ENCODE peak calls at places on chromosomes 2 and 18, in four cellular contexts. K is IMR-90, O is H9, T is H1. D is an unnamed sample.

GRCh38 chr2:118720866-118721265 is 126.6 kb downstream of the EN1 start:
- DNase-seq in K (no peak), O (no peak), T (no peak), D (no peak)

GRCh38 chr2:215870088-215870490 is 143.3 kb downstream of the MREG start:
- DNase-seq in K (peak; percentile 72), O (no peak), T (no peak), D (peak; percentile 78)

GRCh38 chr2:216911008-216911407 is 51.1 kb upstream of the TNP1 start:
- DNase-seq in K (no peak), O (no peak), T (no peak), D (no peak)

GRCh38 chr2:241153616-241154015 is 3.3 kb downstream of the PPP1R7 start:
- DNase-seq in K (peak; percentile 54), O (no peak), T (no peak), D (no peak)

GRCh38 chr2:55268288-55268906 is 634 bp downstream of the MTIF2 start:
- DNase-seq in K (no peak), O (no peak), T (no peak), D (no peak)

GRCh38 chr2:177771191-177771590 is 301.4 kb downstream of the PDE11A start:
- DNase-seq in K (no peak), O (no peak), T (no peak), D (peak; percentile 37)

GRCh38 chr2:69581774-69582581 is 61.6 kb downstream of the AAK1 start:
- DNase-seq in K (peak; percentile 58), O (no peak), T (no peak), D (peak; percentile 68)

GRCh38 chr2:9222246-9222898 is 15.8 kb downstream of the ASAP2 start:
- DNase-seq in K (peak; percentile 42), O (no peak), T (no peak), D (no peak)

GRCh38 chr2:54274781-54275242 is 18.8 kb upstream of the TSPYL6 start:
- DNase-seq in K (peak; percentile 87), O (no peak), T (no peak), D (no peak)

GRCh38 chr2:128309341-128310093 is 9.2 kb downstream of the HS6ST1 start:
- DNase-seq in K (peak; percentile 86), O (peak; percentile 25), T (no peak), D (no peak)

GRCh38 chr2:164739966-164740365 is 101.7 kb downstream of the COBLL1 start:
- DNase-seq in K (peak; percentile 64), O (no peak), T (no peak), D (peak; percentile 18)

GRCh38 chr2:215554689-215555088 is 118.8 kb upstream of the FN1 start:
- DNase-seq in K (peak; percentile 81), O (no peak), T (no peak), D (no peak)

GRCh38 chr2:214395040-214395439 is 15.8 kb upstream of the VWC2L start:
- DNase-seq in K (no peak), O (no peak), T (no peak), D (no peak)

GRCh38 chr2:158414538-158414937 is 42.0 kb downstream of the CCDC148 start:
- DNase-seq in K (peak; percentile 64), O (no peak), T (no peak), D (no peak)

GRCh38 chr2:158413581-158413980 is 43.0 kb downstream of the CCDC148 start:
- DNase-seq in K (peak; percentile 14), O (no peak), T (no peak), D (no peak)

GRCh38 chr2:158411748-158412147 is 44.8 kb downstream of the CCDC148 start:
- DNase-seq in K (no peak), O (no peak), T (no peak), D (no peak)

GRCh38 chr2:158410132-158410531 is 46.4 kb downstream of the CCDC148 start:
- DNase-seq in K (no peak), O (no peak), T (no peak), D (no peak)

DNA sequence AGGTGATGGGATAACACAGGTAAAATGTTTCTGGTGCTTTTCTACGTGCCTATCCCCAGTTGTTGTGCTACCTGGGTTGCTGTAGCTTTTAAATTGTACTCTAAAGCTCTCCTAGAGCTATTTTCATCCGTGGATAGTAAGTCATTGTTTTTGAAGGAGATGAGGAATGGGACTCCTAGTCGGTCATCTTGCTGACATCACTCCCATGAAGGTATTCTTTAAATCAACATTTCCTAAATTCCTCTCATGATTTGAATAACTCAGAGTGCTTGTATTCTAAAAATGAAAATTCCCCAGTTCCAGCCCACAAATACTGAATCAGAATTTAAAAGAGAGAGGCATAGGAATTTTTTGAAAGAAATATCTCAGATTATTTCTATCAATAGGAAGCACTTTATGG is 44.3 kb downstream of the CCDC148 start:
- DNase-seq in K (peak; percentile 76), O (no peak), T (no peak), D (peak; percentile 75)
- H3K9ac ChIP-seq in K (no peak overlapping the region), O (no peak overlapping the region), T (no peak overlapping the region), D (no peak overlapping the region)

GRCh38 chr18:36527025-36527424 is 229.5 kb downstream of the FHOD3 start:
- DNase-seq in K (peak; percentile 30), O (no peak), T (no peak), D (no peak)
- H3K56ac ChIP-seq in K (no peak overlapping the region), O (no peak overlapping the region), T (no peak overlapping the region), D (no peak overlapping the region)

DNA sequence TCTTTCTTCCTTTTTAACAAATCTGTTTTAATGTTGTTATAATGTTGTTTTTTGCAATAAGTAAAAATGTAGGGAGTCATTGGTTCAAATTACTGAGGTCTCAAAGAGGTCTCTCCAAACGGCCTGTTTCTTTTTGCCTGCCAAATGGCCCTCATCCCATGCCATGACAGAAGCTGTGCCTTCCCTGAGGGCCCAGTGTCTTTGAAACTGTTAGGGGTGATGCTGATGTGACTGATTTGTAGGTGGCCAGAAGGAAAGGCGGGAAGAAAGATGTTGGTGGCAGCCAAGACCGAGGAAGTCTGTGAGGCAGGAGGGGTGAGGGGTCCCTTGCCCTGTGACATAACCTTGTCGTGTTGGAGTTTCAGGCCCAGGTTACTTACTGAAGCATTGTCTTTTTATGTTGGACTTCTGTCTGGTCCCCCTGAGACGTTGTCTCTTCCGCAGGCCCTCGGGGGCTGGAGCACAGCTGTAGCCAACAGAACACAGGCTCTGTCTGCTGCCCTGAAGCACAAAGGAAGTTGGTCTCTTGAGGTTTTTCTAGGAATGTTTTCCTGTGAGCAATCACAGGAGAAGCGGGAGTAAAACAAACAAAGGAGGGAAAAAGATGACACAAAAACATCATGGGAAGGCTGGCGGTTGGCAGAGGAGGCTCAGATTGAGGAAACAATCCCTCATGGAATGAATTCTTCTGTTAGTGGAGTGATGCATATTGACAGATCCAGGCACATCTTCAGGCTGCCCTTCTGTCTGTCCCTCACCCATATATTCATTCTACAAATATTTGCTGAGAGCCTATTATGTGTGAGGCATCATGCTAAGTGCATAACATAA is 4.9 kb upstream of the ST3GAL5 start:
- DNase-seq in K (peak; percentile 87), O (no peak), T (no peak), D (peak; percentile 62)
- H2BK5ac ChIP-seq in K (peak overlapping the region; percentile 37), O (no peak overlapping the region), T (no peak overlapping the region), D (no peak overlapping the region)

DNA sequence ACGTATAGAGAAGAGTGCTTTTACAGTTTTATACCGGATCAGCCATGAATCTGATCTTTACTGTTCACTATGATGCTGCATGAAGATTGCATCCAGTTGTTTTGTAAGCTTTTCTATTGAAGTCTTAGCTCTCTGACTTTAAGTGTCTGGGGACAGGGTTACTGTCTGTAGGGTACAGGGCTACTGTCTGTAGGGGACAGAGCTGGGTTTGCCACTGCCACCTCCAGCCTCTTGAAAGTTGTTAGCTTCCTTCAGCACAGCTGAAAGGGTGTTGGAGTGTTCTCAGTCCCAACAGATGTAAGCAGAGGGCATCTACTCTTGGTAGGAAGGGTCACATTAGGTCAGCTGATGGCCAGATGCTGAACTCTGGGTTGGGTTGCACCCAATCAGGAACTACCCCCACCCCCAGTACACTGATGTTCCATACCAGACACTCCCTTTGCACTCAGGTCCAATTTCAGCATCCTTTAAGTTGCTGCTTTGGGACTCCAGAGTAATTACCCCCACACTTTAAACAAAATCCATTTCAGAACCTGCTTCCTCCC is 58.0 kb downstream of the MYL12B start:
- DNase-seq in K (no peak), O (no peak), T (no peak), D (no peak)
- H3K9ac ChIP-seq in K (no peak overlapping the region), O (no peak overlapping the region), T (no peak overlapping the region), D (no peak overlapping the region)

GRCh38 chr2:110742412-110742811 is 10.0 kb downstream of the ACOXL start:
- DNase-seq in K (no peak), O (no peak), T (no peak), D (no peak)

GRCh38 chr2:110743600-110743999 is 11.2 kb downstream of the ACOXL start:
- DNase-seq in K (no peak), O (no peak), T (no peak), D (no peak)

GRCh38 chr2:110745048-110745447 is 12.7 kb downstream of the ACOXL start:
- DNase-seq in K (no peak), O (no peak), T (no peak), D (no peak)

GRCh38 chr2:110746586-110747521 is 14.5 kb downstream of the ACOXL start:
- DNase-seq in K (no peak), O (no peak), T (no peak), D (no peak)

GRCh38 chr2:110744429-110744828 is 12.1 kb downstream of the ACOXL start:
- DNase-seq in K (no peak), O (no peak), T (no peak), D (no peak)
- H3K56ac ChIP-seq in K (no peak overlapping the region), O (no peak overlapping the region), T (no peak overlapping the region), D (no peak overlapping the region)

GRCh38 chr2:62046141-62046540 is 140.7 kb downstream of the COMMD1 start:
- DNase-seq in K (no peak), O (no peak), T (no peak), D (no peak)
- H2BK5ac ChIP-seq in K (no peak overlapping the region), O (no peak overlapping the region), T (no peak overlapping the region), D (no peak overlapping the region)

GRCh38 chr2:172295677-172296076 is 131.7 kb upstream of the ITGA6 start:
- DNase-seq in K (no peak), O (no peak), T (no peak), D (no peak)

GRCh38 chr2:172298009-172298408 is 129.4 kb upstream of the ITGA6 start:
- DNase-seq in K (no peak), O (no peak), T (no peak), D (no peak)

GRCh38 chr2:172294983-172295382 is 132.4 kb upstream of the ITGA6 start:
- DNase-seq in K (no peak), O (no peak), T (no peak), D (no peak)

GRCh38 chr2:172297531-172297930 is 129.9 kb upstream of the ITGA6 start:
- DNase-seq in K (no peak), O (no peak), T (no peak), D (no peak)

DNA sequence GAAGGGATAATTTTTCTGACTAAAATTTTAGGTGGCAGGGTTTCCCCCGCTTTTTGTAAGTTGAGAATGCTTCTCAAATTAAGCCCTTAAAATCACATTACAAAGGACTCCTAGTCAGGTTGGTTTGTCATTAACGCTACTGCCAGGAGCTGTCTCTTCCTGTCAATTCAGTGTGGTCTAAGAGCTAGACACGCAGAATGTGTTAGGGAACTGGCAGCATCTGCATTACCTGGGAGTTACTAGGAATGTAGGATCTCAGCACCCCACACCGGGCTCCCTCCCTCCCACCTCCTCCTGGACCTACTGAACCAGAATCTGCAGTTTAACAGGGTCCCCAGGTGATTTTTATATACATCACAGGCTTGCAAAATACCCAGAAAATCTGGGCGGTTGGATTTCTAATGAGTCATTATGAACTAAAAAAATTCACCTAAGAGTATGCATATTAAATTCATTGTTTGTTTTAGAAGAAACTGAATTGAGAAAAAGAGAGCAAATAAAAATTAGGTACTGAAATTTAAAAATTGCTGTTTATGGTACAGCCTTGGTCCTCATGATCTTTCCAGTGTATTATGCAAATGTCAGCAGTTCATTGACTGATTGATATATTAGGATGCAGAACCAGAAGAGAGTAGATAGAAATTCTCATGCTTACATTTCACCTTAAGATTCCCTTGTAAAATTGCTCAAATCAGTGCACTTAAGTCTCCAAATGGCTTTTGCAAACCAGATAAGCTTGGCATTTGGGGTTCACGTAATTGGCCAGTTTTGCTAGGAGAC is 130.9 kb upstream of the ITGA6 start:
- DNase-seq in K (no peak), O (no peak), T (peak; percentile 17), D (no peak)
- H3K9ac ChIP-seq in K (no peak overlapping the region), O (no peak overlapping the region), T (no peak overlapping the region), D (no peak overlapping the region)